ENCODE peak calls at places on chromosomes 7 and 10, in six cellular contexts. One of them, this sample, is unnamed.

GRCh38 chr10:515674-516073 is 173.8 kb downstream of the DIP2C start:
- DNase-seq in skeletal muscle cell: no peak
- DNase-seq in foreskin fibroblast: no peak
- DNase-seq in thoracic aorta: no peak
- DNase-seq in mesendoderm: no peak
- DNase-seq in AG09309: no peak
- DNase-seq in this sample: no peak

GRCh38 chr10:114735946-114736345 is 77.9 kb upstream of the ABLIM1 start:
- DNase-seq in skeletal muscle cell: no peak
- DNase-seq in foreskin fibroblast: no peak
- DNase-seq in thoracic aorta: no peak
- DNase-seq in mesendoderm: no peak
- DNase-seq in AG09309: no peak
- DNase-seq in this sample: no peak

GRCh38 chr7:32034052-32034451 is 36.2 kb downstream of the PDE1C start:
- DNase-seq in skeletal muscle cell: no peak
- DNase-seq in foreskin fibroblast: no peak
- DNase-seq in thoracic aorta: no peak
- DNase-seq in mesendoderm: peak
- DNase-seq in AG09309: no peak
- DNase-seq in this sample: no peak

GRCh38 chr10:124245806-124246440 is 152.5 kb upstream of the CHST15 start:
- DNase-seq in skeletal muscle cell: no peak
- DNase-seq in foreskin fibroblast: no peak
- DNase-seq in thoracic aorta: no peak
- DNase-seq in mesendoderm: no peak
- DNase-seq in AG09309: no peak
- DNase-seq in this sample: no peak

GRCh38 chr7:87316846-87317545 is 28.5 kb upstream of the CROT start:
- DNase-seq in skeletal muscle cell: peak
- DNase-seq in foreskin fibroblast: peak
- DNase-seq in thoracic aorta: no peak
- DNase-seq in mesendoderm: no peak
- DNase-seq in AG09309: peak
- DNase-seq in this sample: no peak

GRCh38 chr10:14889318-14889717 is 10.7 kb downstream of the SUV39H2 start:
- DNase-seq in skeletal muscle cell: no peak
- DNase-seq in foreskin fibroblast: peak
- DNase-seq in thoracic aorta: no peak
- DNase-seq in mesendoderm: peak
- DNase-seq in AG09309: no peak
- DNase-seq in this sample: no peak

GRCh38 chr10:75051308-75051707 is 60.1 kb upstream of the SAMD8 start:
- DNase-seq in skeletal muscle cell: no peak
- DNase-seq in foreskin fibroblast: no peak
- DNase-seq in thoracic aorta: no peak
- DNase-seq in mesendoderm: no peak
- DNase-seq in AG09309: no peak
- DNase-seq in this sample: no peak

GRCh38 chr7:131031100-131031868 is 296.4 kb upstream of the MKLN1 start:
- DNase-seq in skeletal muscle cell: no peak
- DNase-seq in foreskin fibroblast: no peak
- DNase-seq in thoracic aorta: no peak
- DNase-seq in mesendoderm: no peak
- DNase-seq in AG09309: no peak
- DNase-seq in this sample: no peak

GRCh38 chr7:86918245-86918644 is 141.2 kb downstream of the ELAPOR2 start:
- DNase-seq in skeletal muscle cell: no peak
- DNase-seq in foreskin fibroblast: no peak
- DNase-seq in thoracic aorta: no peak
- DNase-seq in mesendoderm: no peak
- DNase-seq in AG09309: no peak
- DNase-seq in this sample: no peak

GRCh38 chr10:131112691-131113090 is 198.8 kb downstream of the TCERG1L start:
- DNase-seq in skeletal muscle cell: no peak
- DNase-seq in foreskin fibroblast: no peak
- DNase-seq in thoracic aorta: no peak
- DNase-seq in mesendoderm: no peak
- DNase-seq in AG09309: no peak
- DNase-seq in this sample: no peak

GRCh38 chr7:251005-251404 is 39.0 kb upstream of the FOXL3 start:
- DNase-seq in skeletal muscle cell: no peak
- DNase-seq in foreskin fibroblast: no peak
- DNase-seq in thoracic aorta: no peak
- DNase-seq in mesendoderm: no peak
- DNase-seq in AG09309: no peak
- DNase-seq in this sample: no peak

GRCh38 chr10:43128958-43129706 is 9.1 kb upstream of the CSGALNACT2 start:
- DNase-seq in skeletal muscle cell: peak
- DNase-seq in foreskin fibroblast: peak
- DNase-seq in thoracic aorta: no peak
- DNase-seq in mesendoderm: peak
- DNase-seq in AG09309: peak
- DNase-seq in this sample: no peak

GRCh38 chr7:158733220-158733519 is 28.6 kb upstream of the NCAPG2 start:
- DNase-seq in skeletal muscle cell: no peak
- DNase-seq in foreskin fibroblast: no peak
- DNase-seq in thoracic aorta: no peak
- DNase-seq in mesendoderm: no peak
- DNase-seq in AG09309: no peak
- DNase-seq in this sample: no peak

GRCh38 chr10:132001238-132001977 is 19.7 kb upstream of the BNIP3 start:
- DNase-seq in skeletal muscle cell: no peak
- DNase-seq in foreskin fibroblast: no peak
- DNase-seq in thoracic aorta: no peak
- DNase-seq in mesendoderm: peak
- DNase-seq in AG09309: no peak
- DNase-seq in this sample: peak

GRCh38 chr7:112982441-112983063 is 104.1 kb downstream of the GPR85 start:
- DNase-seq in skeletal muscle cell: no peak
- DNase-seq in foreskin fibroblast: no peak
- DNase-seq in thoracic aorta: no peak
- DNase-seq in mesendoderm: no peak
- DNase-seq in AG09309: no peak
- DNase-seq in this sample: no peak

DNA sequence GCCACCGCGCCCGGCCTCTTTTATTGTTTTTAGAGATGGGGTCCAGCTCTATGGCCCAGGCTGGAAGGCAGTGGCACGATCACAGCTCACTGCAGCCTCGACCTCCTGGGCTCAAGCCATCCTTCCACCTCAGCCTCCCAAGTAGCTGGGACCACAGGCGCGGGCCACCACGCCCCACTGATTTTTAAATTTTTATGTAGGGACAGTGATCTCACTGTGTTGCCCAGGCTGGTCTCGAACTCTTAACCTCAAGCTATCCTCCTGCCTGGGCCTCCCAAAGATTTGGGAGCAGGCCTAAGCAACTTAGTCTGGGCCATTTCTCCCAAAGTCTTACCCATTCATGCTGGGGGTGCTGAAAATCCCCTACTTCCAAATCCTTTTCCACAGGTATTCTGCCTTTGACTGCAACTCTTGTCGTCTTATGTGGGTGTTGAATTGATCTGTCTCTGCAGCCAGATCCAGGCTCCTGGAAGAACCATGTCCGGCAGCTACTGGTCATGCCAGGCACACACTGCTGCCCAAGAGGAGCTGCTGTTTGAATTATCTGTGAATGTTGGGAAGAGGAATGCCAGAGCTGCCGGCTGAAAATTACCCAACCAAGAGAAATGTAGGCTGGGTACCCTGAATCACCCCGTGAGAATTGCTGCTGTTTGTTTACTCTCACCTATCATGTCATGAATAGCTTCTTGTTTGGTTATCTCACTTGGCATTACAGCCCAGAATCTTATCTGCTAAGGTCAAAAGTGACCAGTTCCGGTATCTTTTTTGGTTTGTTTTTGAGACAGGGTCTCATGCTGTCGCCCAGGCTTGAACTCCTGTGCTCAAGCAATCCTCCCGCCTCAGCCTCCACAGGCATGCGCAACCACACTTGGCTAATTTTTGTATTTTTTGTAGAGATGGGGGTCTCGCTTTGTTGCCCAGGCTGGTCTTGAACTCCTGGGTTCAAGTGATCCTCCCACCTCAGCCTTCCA is 1.1 kb downstream of the ZDHHC4 start:
- DNase-seq in skeletal muscle cell: no peak
- DNase-seq in foreskin fibroblast: no peak
- DNase-seq in thoracic aorta: no peak
- DNase-seq in mesendoderm: peak
- DNase-seq in AG09309: no peak
- DNase-seq in this sample: no peak
- H3K4me3 ChIP-seq in skeletal muscle cell: peak
- H3K4me3 ChIP-seq in foreskin fibroblast: peak
- H3K4me3 ChIP-seq in thoracic aorta: peak
- H3K4me3 ChIP-seq in mesendoderm: no peak
- H3K4me3 ChIP-seq in AG09309: peak
- H3K4me3 ChIP-seq in this sample: peak

GRCh38 chr7:127628445-127628844 is 10.5 kb upstream of the PAX4 start:
- DNase-seq in skeletal muscle cell: no peak
- DNase-seq in foreskin fibroblast: no peak
- DNase-seq in thoracic aorta: no peak
- DNase-seq in mesendoderm: peak
- DNase-seq in AG09309: no peak
- DNase-seq in this sample: no peak

GRCh38 chr7:127632276-127632910 is 14.5 kb upstream of the PAX4 start:
- DNase-seq in skeletal muscle cell: peak
- DNase-seq in foreskin fibroblast: no peak
- DNase-seq in thoracic aorta: no peak
- DNase-seq in mesendoderm: no peak
- DNase-seq in AG09309: peak
- DNase-seq in this sample: no peak

GRCh38 chr7:127629268-127629854 is 11.4 kb upstream of the PAX4 start:
- DNase-seq in skeletal muscle cell: no peak
- DNase-seq in foreskin fibroblast: no peak
- DNase-seq in thoracic aorta: no peak
- DNase-seq in mesendoderm: peak
- DNase-seq in AG09309: no peak
- DNase-seq in this sample: no peak
- H3K4me3 ChIP-seq in skeletal muscle cell: no peak
- H3K4me3 ChIP-seq in foreskin fibroblast: no peak
- H3K4me3 ChIP-seq in thoracic aorta: no peak
- H3K4me3 ChIP-seq in mesendoderm: no peak
- H3K4me3 ChIP-seq in AG09309: no peak
- H3K4me3 ChIP-seq in this sample: no peak

GRCh38 chr10:33487014-33487776 is 152.7 kb upstream of the NRP1 start:
- DNase-seq in skeletal muscle cell: no peak
- DNase-seq in foreskin fibroblast: no peak
- DNase-seq in thoracic aorta: no peak
- DNase-seq in mesendoderm: peak
- DNase-seq in AG09309: no peak
- DNase-seq in this sample: peak
- H3K4me3 ChIP-seq in skeletal muscle cell: no peak
- H3K4me3 ChIP-seq in foreskin fibroblast: no peak
- H3K4me3 ChIP-seq in thoracic aorta: peak
- H3K4me3 ChIP-seq in mesendoderm: no peak
- H3K4me3 ChIP-seq in AG09309: no peak
- H3K4me3 ChIP-seq in this sample: no peak

GRCh38 chr10:98267069-98267893 is 713 bp downstream of the LOXL4 start:
- DNase-seq in skeletal muscle cell: no peak
- DNase-seq in foreskin fibroblast: no peak
- DNase-seq in thoracic aorta: no peak
- DNase-seq in mesendoderm: no peak
- DNase-seq in AG09309: no peak
- DNase-seq in this sample: no peak
- H3K4me3 ChIP-seq in skeletal muscle cell: peak
- H3K4me3 ChIP-seq in foreskin fibroblast: peak
- H3K4me3 ChIP-seq in thoracic aorta: peak
- H3K4me3 ChIP-seq in mesendoderm: no peak
- H3K4me3 ChIP-seq in AG09309: peak
- H3K4me3 ChIP-seq in this sample: no peak